ENCODE peak calls at places on chromosomes 16 and 17, in four cellular contexts. Y is stimulated activated CD8-positive, alpha-beta memory T cell treated with anti-CD3 and anti-CD28 coated beads, Interleukin-7, amount 100 ng/mL, for 1 hour; D is DMS79; T is GM12892. R is an unnamed sample.

GRCh38 chr17:47208744-47209488 is at the start of gene MYL4:
- DNase-seq in Y (no peak), D (no peak), T (no peak), R (no peak)

GRCh38 chr17:20191066-20191465 is 181.9 kb downstream of the SPECC1 start:
- DNase-seq in Y (no peak), D (no peak), T (no peak), R (peak; percentile 79)

GRCh38 chr17:50028207-50029120 is 27.4 kb upstream of the ITGA3 start:
- DNase-seq in Y (no peak), D (no peak), T (no peak), R (peak; percentile 57)

GRCh38 chr17:73924083-73924482 is 279.4 kb upstream of the RPL38 start:
- DNase-seq in Y (no peak), D (no peak), T (no peak), R (no peak)

GRCh38 chr17:17567631-17568030 is 23.9 kb downstream of the PEMT start:
- DNase-seq in Y (no peak), D (peak; percentile 68), T (no peak), R (no peak)

GRCh38 chr17:39665642-39666221 is 583 bp downstream of the TCAP start:
- DNase-seq in Y (no peak), D (no peak), T (no peak), R (no peak)

GRCh38 chr16:66472961-66473610 is 46.0 kb downstream of the BEAN1 start:
- DNase-seq in Y (no peak), D (no peak), T (no peak), R (no peak)

GRCh38 chr16:82995927-82996441 is 369.2 kb downstream of the CDH13 start:
- DNase-seq in Y (no peak), D (no peak), T (no peak), R (peak; percentile 84)

GRCh38 chr17:7982666-7983065 is 19.7 kb upstream of the GUCY2D start:
- DNase-seq in Y (no peak), D (no peak), T (no peak), R (peak; percentile 38)

GRCh38 chr16:1613728-1614225 is 1.6 kb downstream of the CRAMP1 start:
- DNase-seq in Y (no peak), D (no peak), T (no peak), R (peak; percentile 69)

GRCh38 chr17:43791589-43791988 is 11.4 kb downstream of the CFAP97D1 start:
- DNase-seq in Y (no peak), D (no peak), T (no peak), R (peak; percentile 24)

GRCh38 chr17:80080081-80080480 is 21.3 kb upstream of the GAA start:
- DNase-seq in Y (no peak), D (no peak), T (no peak), R (peak; percentile 31)

GRCh38 chr16:87347932-87348615 is 30.9 kb upstream of the C16orf95 start:
- DNase-seq in Y (no peak), D (no peak), T (no peak), R (no peak)

GRCh38 chr16:81758376-81758775 is 20.7 kb upstream of the PLCG2 start:
- DNase-seq in Y (no peak), D (no peak), T (no peak), R (no peak)

R was measured in adipocyte.